ENCODE peak calls at places on chromosomes 16 and 17, in four cellular contexts. U is GM12878, H is upper lobe of left lung, Z is heart left ventricle. A is an unnamed sample.
A peak's percentile ranks its signal among the peaks of the same experiment; 100 is the strongest.

GRCh38 chr17:75634754-75635609 is 1.7 kb downstream of the SMIM5 start:
- ATAC-seq in H (no peak), U (no peak), Z (no peak), A (no peak)

GRCh38 chr17:79414520-79415065 is 196.3 kb downstream of the RBFOX3 start:
- ATAC-seq in H (no peak), U (no peak), Z (no peak), A (no peak)

GRCh38 chr17:28097901-28098300 is 55.4 kb downstream of the NLK start:
- ATAC-seq in U (peak; percentile 92), H (no peak), Z (no peak), A (no peak)

GRCh38 chr16:31393056-31393455 is at the start of gene ITGAD:
- ATAC-seq in Z (no peak), U (peak; percentile 82), H (no peak), A (no peak)

GRCh38 chr17:66707051-66707450 is 127.9 kb upstream of the CACNG5 start:
- ATAC-seq in Z (no peak), H (no peak), U (no peak), A (no peak)

GRCh38 chr16:87076950-87077749 is 240.0 kb downstream of the C16orf95 start:
- ATAC-seq in Z (peak; percentile 56), U (peak; percentile 77), H (peak; percentile 44), A (peak; percentile 19)

GRCh38 chr16:69411064-69411985 is 13.1 kb upstream of the CYB5B start:
- ATAC-seq in U (no peak), Z (no peak), H (no peak), A (no peak)

GRCh38 chr17:694239-694638 is 20.4 kb downstream of the VPS53 start:
- ATAC-seq in H (no peak), Z (no peak), U (no peak), A (peak; percentile 70)

GRCh38 chr17:59513934-59514841 is 51.2 kb upstream of the DHX40 start:
- ATAC-seq in H (peak; percentile 78), U (no peak), Z (peak; percentile 67), A (no peak)

GRCh38 chr16:71585318-71585703 is 8.4 kb upstream of the TAT start:
- ATAC-seq in Z (no peak), H (no peak), U (no peak), A (no peak)

GRCh38 chr17:73773702-73774101 is 129.5 kb upstream of the SDK2 start:
- ATAC-seq in Z (no peak), H (no peak), U (no peak), A (no peak)

GRCh38 chr16:9457215-9457614 is 365.8 kb downstream of the HAPSTR1 start:
- ATAC-seq in Z (no peak), H (no peak), U (no peak), A (no peak)

GRCh38 chr17:43908111-43908721 is 880 bp upstream of the MPP2 start:
- ATAC-seq in U (peak; percentile 50), H (peak; percentile 86), Z (peak; percentile 78), A (peak; percentile 77)

GRCh38 chr16:50718761-50719400 is 23.0 kb upstream of the CYLD start:
- ATAC-seq in U (no peak), H (no peak), Z (no peak), A (no peak)

GRCh38 chr16:85196976-85197375 is 84.7 kb upstream of the CIBAR2 start:
- ATAC-seq in Z (no peak), H (no peak), U (no peak), A (no peak)

GRCh38 chr16:11024333-11025053 is 80.1 kb downstream of the CLEC16A start:
- ATAC-seq in U (peak; percentile 73), Z (no peak), H (no peak), A (no peak)

GRCh38 chr17:28917465-28917864 is 14.6 kb upstream of the DHRS13 start:
- ATAC-seq in H (no peak), Z (peak; percentile 37), U (no peak), A (no peak)

GRCh38 chr17:58283674-58284612 is 3.2 kb upstream of the MPO start:
- ATAC-seq in U (no peak), Z (no peak), H (no peak), A (no peak)

GRCh38 chr17:73710095-73710592 is 65.9 kb upstream of the SDK2 start:
- ATAC-seq in Z (peak; percentile 95), U (peak; percentile 81), H (peak; percentile 79), A (no peak)

GRCh38 chr17:18227635-18228034 is 2.2 kb downstream of the LLGL1 start:
- ATAC-seq in H (no peak), U (no peak), Z (no peak), A (no peak)

GRCh38 chr17:1019451-1019850 is 22.5 kb downstream of the TIMM22 start:
- ATAC-seq in U (no peak), H (no peak), Z (peak; percentile 90), A (peak; percentile 50)

GRCh38 chr17:76961869-76962268 is 93.7 kb downstream of the MGAT5B start:
- ATAC-seq in H (no peak), U (no peak), Z (no peak), A (no peak)

GRCh38 chr17:45437461-45438283 is 5.0 kb upstream of the ARHGAP27 start:
- ATAC-seq in U (no peak), H (no peak), Z (no peak), A (no peak)

GRCh38 chr16:24518498-24518897 is 20.9 kb upstream of the RBBP6 start:
- ATAC-seq in H (no peak), Z (no peak), U (no peak), A (no peak)

GRCh38 chr16:87417511-87417910 is 25.4 kb downstream of the MAP1LC3B start:
- ATAC-seq in Z (no peak), U (no peak), H (peak; percentile 40), A (no peak)

GRCh38 chr17:51435641-51436091 is 175.3 kb downstream of the UTP18 start:
- ATAC-seq in H (peak; percentile 45), Z (peak; percentile 49), U (peak; percentile 86), A (no peak)

GRCh38 chr17:40820228-40820838 is 2.1 kb downstream of the KRT10 start:
- ATAC-seq in U (no peak), Z (no peak), H (no peak), A (no peak)

GRCh38 chr16:74825941-74826340 is 51.3 kb upstream of the FA2H start:
- ATAC-seq in Z (no peak), U (no peak), H (no peak), A (no peak)

GRCh38 chr16:53789159-53789558 is 85.2 kb downstream of the FTO start:
- ATAC-seq in Z (no peak), U (no peak), H (no peak), A (no peak)

GRCh38 chr17:12790806-12791148 is 1.5 kb downstream of the ARHGAP44 start:
- ATAC-seq in U (no peak), H (peak; percentile 37), Z (no peak), A (no peak)

GRCh38 chr17:12789075-12789975 is at the start of gene ARHGAP44:
- ATAC-seq in H (peak; percentile 94), Z (peak; percentile 94), U (peak; percentile 98), A (peak; percentile 87)

GRCh38 chr17:12794919-12795517 is 5.7 kb downstream of the ARHGAP44 start:
- ATAC-seq in H (no peak), Z (no peak), U (no peak), A (no peak)

DNA sequence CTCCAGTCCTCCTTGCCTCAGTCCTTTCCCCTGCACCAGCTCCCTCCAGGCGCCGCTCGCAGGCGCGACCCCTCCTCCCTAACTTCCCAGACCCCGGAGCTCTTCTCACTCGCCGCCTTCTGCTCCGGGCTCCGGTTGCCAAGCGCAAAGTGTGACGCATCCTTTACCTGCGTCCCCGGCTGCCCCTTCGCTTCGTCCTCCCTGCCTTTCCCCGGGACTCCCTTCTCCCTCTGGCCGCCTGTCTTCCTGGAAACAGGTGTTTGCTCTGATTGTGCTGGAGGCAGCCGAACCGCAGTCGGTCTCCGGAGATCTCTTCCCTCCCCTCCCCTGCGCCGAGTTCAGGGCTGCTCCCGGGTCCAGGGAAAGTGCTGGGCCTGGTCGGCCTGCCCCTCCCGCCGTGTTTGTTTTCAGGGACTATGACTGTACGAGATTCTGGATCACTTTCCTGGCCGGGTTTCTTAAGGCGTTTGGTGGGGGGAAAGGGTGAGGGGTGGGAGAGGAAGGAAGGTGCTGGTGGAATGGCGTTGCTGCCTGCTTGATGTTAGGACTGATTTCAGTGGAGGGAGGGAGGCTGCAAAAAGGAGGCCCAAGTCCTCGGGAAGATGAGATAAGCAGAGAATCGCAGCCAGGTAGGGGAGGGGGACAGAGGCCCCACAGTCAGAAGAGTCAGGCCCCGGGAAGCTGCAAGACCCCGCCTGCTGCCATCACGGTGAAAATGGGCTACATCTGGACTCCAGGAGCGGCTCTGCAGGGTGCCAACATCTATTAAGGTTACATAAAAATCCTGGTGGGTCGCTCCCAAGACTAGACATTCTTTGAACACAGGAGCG is 893 bp downstream of the ARHGAP44 start:
- ATAC-seq in H (peak; percentile 23), Z (peak; percentile 10), U (no peak), A (peak; percentile 29)
- TF ChIP-seq POLR2A in H (peak; percentile 30), Z (no peak), U (no peak), A (no peak)

GRCh38 chr17:48532261-48532660 is 1.4 kb upstream of the HOXB1 start:
- ATAC-seq in U (no peak), H (no peak), Z (no peak), A (no peak)
- H3K27me3 ChIP-seq in U (no peaks in the 10 kb centered on the region), H (no peaks in the 10 kb centered on the region), Z (peaks cover 70% of the 10 kb centered on the region), A (peaks cover 4% of the 10 kb centered on the region)

DNA sequence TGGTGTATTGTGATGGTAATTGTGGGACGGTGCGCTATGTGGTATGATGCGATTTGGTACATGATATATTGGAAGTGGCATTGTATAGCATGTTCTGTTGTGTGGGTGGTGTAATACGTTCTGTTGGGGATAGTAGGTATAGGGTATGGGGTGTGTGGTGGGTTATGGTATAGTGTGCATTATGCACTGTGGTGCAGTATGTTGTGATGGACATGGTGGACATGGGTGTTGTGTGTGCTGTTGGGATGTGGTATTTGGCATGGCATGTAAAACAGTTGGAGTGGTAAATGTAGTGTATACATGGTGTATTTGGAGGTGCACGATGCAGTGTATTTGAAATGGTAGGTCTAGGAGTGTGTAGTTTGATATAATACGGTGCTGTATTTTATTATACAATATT is 170.6 kb upstream of the CNTNAP4 start:
- ATAC-seq in U (no peak), H (no peak), Z (no peak), A (no peak)
- H3K4me1 ChIP-seq in U (no peaks in the 10 kb centered on the region), H (no peaks in the 10 kb centered on the region), Z (no peaks in the 10 kb centered on the region), A (no peaks in the 10 kb centered on the region)

GRCh38 chr17:7107012-7107754 is 7.4 kb downstream of the ASGR2 start:
- ATAC-seq in U (no peak), H (no peak), Z (no peak), A (peak; percentile 25)
- TF ChIP-seq POLR2A in U (no peak), H (no peak), Z (no peak), A (no peak)

A was measured in gastroesophageal sphincter.